ENCODE peak calls at places on chromosomes 16 and 17, in seven cellular contexts. L, N, O, M, B, Q and J are unnamed samples. For H3K4me1, the result is how much of the 10 kb centered on the place peaks cover.

GRCh38 chr16:28537076-28537475 is 1.7 kb downstream of the NUPR1 start:
- DNase-seq in L (no peak), N (no peak), O (no peak), M (no peak), B (no peak), Q (no peak), J (no peak)

GRCh38 chr16:56956076-56956475 is 5.7 kb upstream of the CETP start:
- DNase-seq in L (no peak), N (no peak), O (no peak), M (no peak), B (no peak), Q (no peak), J (no peak)

GRCh38 chr16:46918905-46919792 is 35.0 kb downstream of the GPT2 start:
- DNase-seq in L (no peak), N (no peak), O (no peak), M (no peak), B (no peak), Q (no peak), J (no peak)

GRCh38 chr16:1163567-1164055 is 10.7 kb downstream of the CACNA1H start:
- DNase-seq in L (no peak), N (peak), O (no peak), M (no peak), B (no peak), Q (no peak), J (no peak)

GRCh38 chr16:87499189-87499486 is 6.3 kb upstream of the ZCCHC14 start:
- DNase-seq in L (no peak), N (peak), O (no peak), M (no peak), B (no peak), Q (no peak), J (no peak)

GRCh38 chr17:48841395-48841831 is 10.6 kb downstream of the CALCOCO2 start:
- DNase-seq in L (no peak), N (peak), O (no peak), M (peak), B (no peak), Q (peak), J (peak)

GRCh38 chr17:37726891-37727780 is 17.7 kb downstream of the HNF1B start:
- DNase-seq in L (no peak), N (no peak), O (no peak), M (no peak), B (no peak), Q (no peak), J (no peak)

GRCh38 chr17:29914819-29915537 is 15.1 kb downstream of the SSH2 start:
- DNase-seq in L (no peak), N (no peak), O (no peak), M (no peak), B (no peak), Q (no peak), J (no peak)

GRCh38 chr16:84975066-84975465 is 36.3 kb downstream of the ZDHHC7 start:
- DNase-seq in L (no peak), N (no peak), O (no peak), M (no peak), B (no peak), Q (no peak), J (no peak)

GRCh38 chr16:4346205-4346781 is 4.8 kb downstream of the PAM16 start:
- DNase-seq in L (no peak), N (no peak), O (no peak), M (no peak), B (no peak), Q (no peak), J (no peak)

GRCh38 chr16:50861926-50862325 is 120.0 kb downstream of the CYLD start:
- DNase-seq in L (no peak), N (peak), O (no peak), M (peak), B (no peak), Q (no peak), J (no peak)

GRCh38 chr17:8062435-8062806 is 23.6 kb downstream of the ALOX15B start:
- DNase-seq in L (no peak), N (peak), O (no peak), M (peak), B (no peak), Q (no peak), J (no peak)

GRCh38 chr17:37608369-37609169 is 649 bp downstream of the SYNRG start:
- DNase-seq in L (no peak), N (peak), O (no peak), M (peak), B (no peak), Q (peak), J (no peak)

GRCh38 chr17:70060415-70060814 is 14.6 kb upstream of the KCNJ16 start:
- DNase-seq in L (no peak), N (no peak), O (no peak), M (no peak), B (no peak), Q (no peak), J (no peak)

GRCh38 chr17:17714261-17714866 is 33.1 kb downstream of the RAI1 start:
- DNase-seq in L (no peak), N (no peak), O (no peak), M (no peak), B (no peak), Q (no peak), J (no peak)

GRCh38 chr16:2963611-2964415 is at the start of gene KREMEN2:
- DNase-seq in L (peak), N (peak), O (peak), M (no peak), B (peak), Q (no peak), J (no peak)

GRCh38 chr16:20918486-20919239 is 18.1 kb downstream of the LYRM1 start:
- DNase-seq in L (peak), N (peak), O (peak), M (peak), B (no peak), Q (no peak), J (peak)

GRCh38 chr17:44981221-44981968 is 13.3 kb upstream of the C1QL1 start:
- DNase-seq in L (no peak), N (peak), O (no peak), M (peak), B (no peak), Q (no peak), J (no peak)

GRCh38 chr17:33451221-33451620 is 158.1 kb upstream of the ASIC2 start:
- DNase-seq in L (no peak), N (no peak), O (no peak), M (no peak), B (no peak), Q (no peak), J (no peak)

GRCh38 chr16:59290718-59291117 is 556.6 kb upstream of the GOT2 start:
- DNase-seq in L (no peak), N (no peak), O (no peak), M (no peak), B (no peak), Q (no peak), J (no peak)

GRCh38 chr16:88566158-88566557 is 4.0 kb upstream of the ZC3H18 start:
- DNase-seq in L (no peak), N (peak), O (no peak), M (peak), B (no peak), Q (no peak), J (no peak)

GRCh38 chr16:75085556-75085955 is 31.0 kb downstream of the LDHD start:
- DNase-seq in L (no peak), N (no peak), O (no peak), M (no peak), B (no peak), Q (no peak), J (no peak)

GRCh38 chr16:1979271-1980025 is 1.8 kb downstream of the NOXO1 start:
- DNase-seq in L (no peak), N (no peak), O (no peak), M (peak), B (peak), Q (no peak), J (no peak)

GRCh38 chr16:89334988-89335802 is 117.7 kb downstream of the ZNF778 start:
- DNase-seq in L (peak), N (no peak), O (peak), M (no peak), B (peak), Q (no peak), J (no peak)

GRCh38 chr17:15920758-15921239 is 24.1 kb upstream of the ADORA2B start:
- DNase-seq in L (no peak), N (peak), O (no peak), M (peak), B (peak), Q (no peak), J (no peak)

GRCh38 chr16:67185003-67185865 is 1.5 kb upstream of the MATCAP1 start:
- DNase-seq in L (peak), N (peak), O (peak), M (peak), B (peak), Q (peak), J (peak)

GRCh38 chr17:29723283-29724047 is 100.8 kb upstream of the CORO6 start:
- DNase-seq in L (no peak), N (no peak), O (no peak), M (no peak), B (no peak), Q (peak), J (no peak)

GRCh38 chr16:54506691-54507090 is 220.1 kb upstream of the IRX3 start:
- DNase-seq in L (no peak), N (no peak), O (no peak), M (no peak), B (no peak), Q (no peak), J (no peak)

GRCh38 chr17:66920965-66921364 is 43.5 kb upstream of the CACNG4 start:
- DNase-seq in L (no peak), N (peak), O (no peak), M (peak), B (peak), Q (no peak), J (no peak)

GRCh38 chr17:71023631-71024030 is 854.3 kb downstream of the KCNJ2 start:
- DNase-seq in L (no peak), N (no peak), O (no peak), M (peak), B (no peak), Q (no peak), J (no peak)

GRCh38 chr16:67428146-67428731 is 2.7 kb upstream of the HSD11B2 start:
- DNase-seq in L (peak), N (peak), O (peak), M (peak), B (no peak), Q (no peak), J (no peak)

GRCh38 chr16:76816475-76816874 is 374.5 kb upstream of the MON1B start:
- DNase-seq in L (no peak), N (no peak), O (no peak), M (no peak), B (no peak), Q (no peak), J (no peak)

GRCh38 chr16:27460663-27461482 is 58.9 kb downstream of the IL21R start:
- DNase-seq in L (peak), N (peak), O (no peak), M (no peak), B (no peak), Q (no peak), J (peak)
- H3K27ac ChIP-seq in L (peak), N (no peak), O (no peak), M (no peak), B (no peak), Q (no peak), J (peak)

GRCh38 chr17:43040655-43041054 is 15.6 kb downstream of the RND2 start:
- DNase-seq in L (no peak), N (no peak), O (no peak), M (no peak), B (no peak), Q (no peak), J (no peak)
- H3K4me1 ChIP-seq in L (under half), N (under half), O (under half), M (under half), B (under half), Q (under half), J (under half)

GRCh38 chr17:80063815-80064585 is 27.6 kb downstream of the CCDC40 start:
- DNase-seq in L (peak), N (peak), O (peak), M (peak), B (no peak), Q (no peak), J (peak)
- H3K27ac ChIP-seq in L (no peak), N (no peak), O (no peak), M (no peak), B (no peak), Q (no peak), J (peak)

DNA sequence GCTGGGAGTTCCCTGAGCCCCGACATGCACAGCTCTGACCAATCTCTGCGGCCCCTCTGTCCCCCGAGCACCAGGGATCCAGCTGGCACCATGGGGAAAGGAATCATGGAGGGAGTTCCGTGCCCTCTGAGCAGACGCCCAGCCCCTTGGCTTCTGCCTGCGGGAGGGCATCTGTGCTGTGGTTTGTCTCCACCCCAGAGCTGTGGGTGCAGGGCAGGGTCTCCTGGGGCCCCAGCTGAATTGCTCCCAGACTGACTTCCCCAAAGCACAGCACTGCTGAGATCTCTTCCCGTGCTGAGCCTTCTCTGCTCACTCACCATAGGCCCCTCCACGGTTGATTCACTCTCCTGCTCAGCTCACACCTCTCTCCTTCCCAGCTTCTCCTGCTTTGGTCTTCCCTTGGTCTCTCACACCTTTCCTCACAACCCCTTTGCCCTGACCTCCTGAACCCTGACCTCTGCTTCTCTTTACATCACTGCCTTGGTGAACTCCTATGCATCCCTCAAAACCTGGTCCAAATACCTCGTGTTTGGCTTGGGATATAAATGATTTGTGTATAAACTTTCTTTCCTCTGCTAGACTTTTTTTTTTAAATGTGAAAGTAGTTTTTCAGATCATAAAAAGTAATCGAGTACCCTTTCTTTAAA is 265.2 kb downstream of the SEC14L1 start:
- DNase-seq in L (peak), N (no peak), O (no peak), M (no peak), B (no peak), Q (no peak), J (no peak)
- H3K4me1 ChIP-seq in L (under half), N (half or more), O (under half), M (under half), B (half or more), Q (half or more), J (under half)

GRCh38 chr16:55506708-55507107 is 2.2 kb upstream of the LPCAT2 start:
- DNase-seq in L (no peak), N (no peak), O (no peak), M (no peak), B (no peak), Q (no peak), J (no peak)

GRCh38 chr16:55510185-55510805 is 1.4 kb downstream of the LPCAT2 start:
- DNase-seq in L (no peak), N (no peak), O (no peak), M (no peak), B (no peak), Q (no peak), J (no peak)

GRCh38 chr16:55506083-55506482 is 2.8 kb upstream of the LPCAT2 start:
- DNase-seq in L (no peak), N (no peak), O (no peak), M (no peak), B (no peak), Q (no peak), J (no peak)

GRCh38 chr16:55508271-55508921 is 476 bp upstream of the LPCAT2 start:
- DNase-seq in L (no peak), N (no peak), O (no peak), M (no peak), B (no peak), Q (no peak), J (no peak)

DNA sequence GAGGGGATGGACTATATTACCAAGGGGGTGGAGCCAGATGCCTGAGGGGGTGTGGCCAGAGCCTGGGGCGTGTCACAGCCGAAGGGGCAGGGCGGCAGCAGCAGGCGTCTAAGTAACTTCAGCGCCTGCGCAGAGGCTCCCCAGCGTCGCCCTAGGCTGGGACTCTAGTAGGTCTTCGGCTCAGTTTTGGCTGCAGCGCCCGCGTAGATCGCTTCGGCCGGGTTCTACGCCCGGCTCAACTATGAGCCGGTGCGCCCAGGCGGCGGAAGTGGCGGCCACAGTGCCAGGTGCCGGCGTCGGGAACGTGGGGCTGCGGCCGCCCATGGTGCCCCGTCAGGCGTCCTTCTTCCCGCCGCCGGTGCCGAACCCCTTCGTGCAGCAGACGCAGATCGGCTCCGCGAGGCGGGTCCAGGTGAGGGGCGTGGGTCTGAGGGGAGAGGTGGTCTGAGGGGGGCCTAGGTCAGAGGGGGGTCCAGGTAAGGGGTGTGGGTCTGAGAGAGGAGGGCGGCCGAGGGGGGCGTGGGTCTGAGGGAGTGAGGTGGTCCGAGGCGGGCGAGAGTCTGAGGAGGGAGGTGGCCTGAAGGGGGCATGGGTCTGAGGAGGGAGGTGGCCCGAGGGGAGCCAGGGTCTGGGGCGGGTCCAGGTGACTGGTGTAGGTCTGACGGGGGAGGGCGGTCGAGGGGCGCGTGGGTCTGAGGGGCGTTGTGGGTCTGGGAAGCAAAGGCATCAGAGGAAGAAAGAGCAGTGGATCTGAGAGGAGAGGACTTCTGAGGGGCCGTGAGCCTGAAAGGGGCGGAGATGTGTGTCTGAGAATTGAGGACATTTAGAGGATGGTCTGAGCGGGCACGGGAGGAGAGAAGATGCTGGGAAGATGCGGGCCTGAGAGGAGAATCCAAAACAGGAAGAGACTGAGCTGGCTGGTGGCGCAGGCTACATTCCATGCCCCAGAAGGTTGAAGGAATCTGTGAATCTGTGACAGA is at the start of gene LPCAT2:
- DNase-seq in L (peak), N (peak), O (peak), M (peak), B (peak), Q (no peak), J (peak)
- H3K27ac ChIP-seq in L (peak), N (peak), O (no peak), M (no peak), B (peak), Q (no peak), J (peak)